ENCODE peak calls at places on chromosomes 5 and 9, in nine cellular contexts. H is brain microvascular endothelial cell; V is neural progenitor cell; G is fibroblast of mammary gland; A is uterus; Z is CD8-positive, alpha-beta T cell; P is IMR-90; F is HepG2; O is upper lobe of right lung. X is an unnamed sample.

GRCh38 chr5:176780951-176781350 is 29.4 kb upstream of the UNC5A start:
- DNase-seq in Z (no peak), F (peak), H (no peak), V (no peak), A (no peak), G (no peak), P (no peak), O (peak), X (no peak)

GRCh38 chr9:37611961-37612360 is 19.6 kb upstream of the TOMM5 start:
- DNase-seq in F (no peak), P (no peak), O (no peak), Z (no peak), G (no peak), A (no peak), V (no peak), H (no peak), X (no peak)

GRCh38 chr5:157924931-157925729 is 66.2 kb upstream of the CLINT1 start:
- DNase-seq in A (no peak), F (no peak), H (peak), Z (no peak), G (peak), O (no peak), V (no peak), P (no peak), X (no peak)

GRCh38 chr9:7536310-7536939 is 263.2 kb downstream of the DMAC1 start:
- DNase-seq in F (peak), O (no peak), G (peak), V (peak), P (peak), H (peak), Z (no peak), A (no peak), X (peak)

GRCh38 chr5:179497636-179498365 is 52.6 kb upstream of the RUFY1 start:
- DNase-seq in V (no peak), A (no peak), P (no peak), Z (no peak), O (no peak), F (no peak), G (no peak), H (no peak), X (no peak)

GRCh38 chr5:58459276-58459859 is 518 bp downstream of the PLK2 start:
- DNase-seq in F (peak), O (no peak), A (peak), G (no peak), Z (no peak), V (peak), P (peak), H (no peak), X (peak)

GRCh38 chr9:79362100-79363081 is 209.4 kb upstream of the TLE4 start:
- DNase-seq in Z (no peak), V (no peak), A (no peak), H (peak), F (no peak), O (no peak), G (no peak), P (peak), X (no peak)

GRCh38 chr5:104733063-104733719 is 1170.6 kb upstream of the NUDT12 start:
- DNase-seq in V (no peak), P (no peak), G (no peak), O (no peak), Z (no peak), F (no peak), H (no peak), A (no peak), X (no peak)

GRCh38 chr5:154393850-154394249 is 51.9 kb upstream of the SAP30L start:
- DNase-seq in Z (no peak), O (no peak), F (no peak), V (no peak), G (no peak), A (no peak), H (no peak), P (no peak), X (no peak)

GRCh38 chr9:18260527-18260926 is 213.4 kb upstream of the ADAMTSL1 start:
- DNase-seq in Z (no peak), V (no peak), P (no peak), H (no peak), O (no peak), A (peak), F (no peak), G (peak), X (no peak)

GRCh38 chr5:69527128-69527745 is 32.8 kb upstream of the GTF2H2C start:
- DNase-seq in F (no peak), G (no peak), Z (no peak), P (no peak), A (no peak), H (no peak), V (no peak), O (no peak), X (no peak)

GRCh38 chr9:127642047-127642740 is 30.1 kb downstream of the STXBP1 start:
- DNase-seq in V (no peak), G (no peak), P (no peak), F (no peak), O (peak), A (no peak), H (no peak), Z (no peak), X (no peak)
- H3K4me3 ChIP-seq in V (no peak), G (no peak), P (no peak), F (peak), O (peak), A (no peak), H (no peak), Z (no peak), X (no peak)

GRCh38 chr9:130732793-130733221 is 39.2 kb downstream of the EXOSC2 start:
- DNase-seq in H (no peak), V (no peak), F (no peak), A (no peak), Z (no peak), G (peak), O (no peak), P (no peak), X (no peak)

GRCh38 chr9:130729145-130729544 is 35.6 kb downstream of the EXOSC2 start:
- DNase-seq in O (no peak), Z (no peak), F (no peak), H (no peak), V (no peak), P (no peak), A (no peak), G (no peak), X (no peak)

GRCh38 chr9:130728721-130729120 is 35.1 kb downstream of the EXOSC2 start:
- DNase-seq in P (peak), A (no peak), O (no peak), G (peak), V (no peak), F (no peak), Z (no peak), H (no peak), X (no peak)

GRCh38 chr9:130731355-130731754 is 37.8 kb downstream of the EXOSC2 start:
- DNase-seq in G (no peak), P (no peak), Z (no peak), F (no peak), H (no peak), V (no peak), O (no peak), A (no peak), X (no peak)

GRCh38 chr9:130732131-130732530 is 38.6 kb downstream of the EXOSC2 start:
- DNase-seq in A (no peak), O (no peak), V (no peak), F (peak), P (peak), G (no peak), H (no peak), Z (no peak), X (no peak)
- TF ChIP-seq CTCF in A (no peak), O (peak), V (peak), F (peak), P (peak), G (peak), H (peak), Z (no peak), X (no peak)

DNA sequence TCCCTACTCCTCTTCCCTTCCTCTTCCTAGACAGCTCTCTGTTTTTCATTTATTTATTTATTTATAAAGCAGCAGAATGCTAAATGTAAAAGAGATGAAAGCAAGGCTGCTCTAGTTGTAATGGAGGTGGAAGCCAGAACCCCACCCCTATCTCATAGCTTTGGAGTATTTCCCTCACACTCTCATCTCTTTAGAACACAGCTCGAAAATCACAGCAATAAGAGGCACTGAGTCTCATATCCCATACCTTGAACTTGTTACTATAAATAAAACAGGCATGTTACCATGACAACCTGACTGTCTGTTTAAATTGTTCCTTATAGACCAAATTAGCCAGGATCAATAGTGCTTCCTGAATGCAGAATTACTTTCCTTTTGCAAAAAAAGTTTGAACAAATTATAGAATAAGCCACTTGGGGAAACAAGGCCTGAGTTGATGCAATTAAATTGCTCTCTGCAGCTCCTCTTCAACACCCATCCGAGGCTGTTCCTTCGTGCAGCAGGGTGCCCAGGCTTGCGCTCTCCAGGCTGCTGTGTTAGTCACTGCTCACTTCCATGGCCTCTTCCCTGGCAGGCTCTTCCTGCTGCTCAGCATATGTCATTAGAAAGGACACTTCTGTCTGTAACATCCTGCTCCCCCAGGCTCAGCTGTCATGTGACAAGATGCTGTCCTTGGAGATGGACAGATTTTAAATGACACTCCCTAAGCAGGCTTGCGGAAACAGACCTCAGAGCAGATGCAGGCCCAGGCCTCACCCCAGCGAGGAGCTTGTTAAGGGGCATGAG is 120.2 kb downstream of the CARTPT start:
- DNase-seq in P (no peak), H (no peak), A (no peak), O (no peak), Z (no peak), F (no peak), V (no peak), G (no peak), X (no peak)
- H3K4me3 ChIP-seq in P (no peak), H (no peak), A (no peak), O (no peak), Z (no peak), F (no peak), V (no peak), G (no peak), X (no peak)

GRCh38 chr9:76403352-76403751 is 9.1 kb upstream of the RFK start:
- DNase-seq in P (peak), O (no peak), G (peak), V (no peak), F (peak), Z (no peak), H (peak), A (no peak), X (peak)
- TF ChIP-seq CTCF in P (peak), O (peak), G (peak), V (peak), F (peak), Z (peak), H (peak), A (peak), X (peak)

GRCh38 chr5:36158144-36158543 is 6.2 kb downstream of the SKP2 start:
- DNase-seq in O (no peak), Z (no peak), F (no peak), H (no peak), V (no peak), G (no peak), A (no peak), P (peak), X (no peak)
- H3K4me3 ChIP-seq in O (no peak), Z (no peak), F (no peak), H (no peak), V (no peak), G (no peak), A (no peak), P (no peak), X (no peak)

GRCh38 chr9:121538221-121538620 is 38.6 kb upstream of the GGTA1 start:
- DNase-seq in O (no peak), H (no peak), A (no peak), V (peak), G (no peak), Z (no peak), P (no peak), F (peak), X (no peak)
- TF ChIP-seq CTCF in O (no peak), H (peak), A (no peak), V (peak), G (no peak), Z (no peak), P (no peak), F (peak), X (no peak)

DNA sequence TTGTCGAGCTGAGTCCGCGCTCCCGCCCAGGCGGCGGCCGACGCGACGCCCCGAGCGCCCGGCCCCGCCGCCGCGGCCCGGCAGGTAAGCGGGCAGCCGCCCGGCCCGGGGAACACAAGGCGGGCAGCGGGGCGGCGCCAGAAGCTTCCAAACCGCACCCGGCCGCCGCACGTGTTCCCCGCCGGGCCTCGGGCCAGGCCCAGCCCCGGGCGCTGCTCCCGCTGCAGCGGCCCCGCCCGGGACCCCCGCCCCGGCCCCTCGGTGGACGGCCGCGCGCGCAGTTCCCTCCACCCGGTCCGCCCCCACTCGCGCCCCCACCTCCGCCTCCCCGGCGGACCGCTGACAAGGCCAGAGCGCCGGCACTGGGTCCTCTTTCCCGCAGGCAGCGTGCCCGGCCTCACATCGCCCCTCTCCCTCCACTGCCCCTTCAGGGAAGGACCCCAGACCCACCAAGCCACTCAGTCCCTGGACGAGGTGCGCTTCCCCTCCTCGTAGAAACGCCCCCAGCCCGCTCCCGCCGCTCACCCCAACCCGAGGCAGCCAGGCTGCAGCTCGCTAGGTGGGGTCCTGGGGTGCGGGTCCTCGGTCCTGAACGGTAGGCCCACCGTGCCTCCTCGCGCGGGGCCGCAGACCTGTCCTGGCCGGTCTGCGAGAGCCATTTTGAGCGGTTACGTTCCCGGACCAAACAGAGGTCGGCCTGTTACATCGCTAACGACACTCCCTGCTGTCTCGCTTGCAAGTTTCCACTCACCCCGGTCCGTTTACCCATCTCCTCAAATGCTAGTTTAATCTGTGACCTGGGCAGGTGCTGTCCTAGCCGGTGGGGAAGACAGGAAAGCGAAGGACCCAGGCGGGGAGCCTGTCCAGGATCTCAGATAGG is 475 bp downstream of the WDR5 start:
- DNase-seq in H (no peak), V (peak), Z (no peak), F (no peak), A (peak), P (peak), G (peak), O (peak), X (peak)
- H3K4me3 ChIP-seq in H (peak), V (peak), Z (peak), F (peak), A (peak), P (peak), G (peak), O (peak), X (peak)

DNA sequence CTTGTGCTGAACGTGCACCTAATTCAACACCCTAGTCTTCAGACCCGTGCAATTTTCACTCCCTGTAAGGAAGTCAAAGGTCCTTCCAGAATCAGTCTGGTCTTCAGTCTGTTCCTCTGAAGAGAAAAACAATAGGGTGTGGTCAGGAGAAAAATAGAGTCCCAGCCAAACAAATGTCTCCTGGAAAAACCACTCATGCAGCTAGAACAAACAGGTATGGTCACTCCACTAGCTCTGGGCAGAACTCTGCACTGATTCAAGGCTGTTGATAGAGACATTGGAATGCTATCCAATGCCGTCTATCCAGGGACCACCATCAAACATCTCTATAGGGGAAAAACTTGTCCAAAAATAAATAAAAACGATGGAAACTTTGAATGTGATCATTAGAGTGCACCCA is 81.8 kb upstream of the MAP3K1 start:
- DNase-seq in Z (no peak), A (no peak), G (no peak), P (no peak), O (no peak), F (no peak), V (no peak), H (no peak), X (no peak)
- TF ChIP-seq CTCF in Z (no peak), A (no peak), G (no peak), P (no peak), O (no peak), F (no peak), V (no peak), H (no peak), X (no peak)

GRCh38 chr5:172791291-172791690 is 20.3 kb upstream of the DUSP1 start:
- DNase-seq in H (no peak), A (no peak), P (no peak), O (no peak), G (no peak), V (no peak), Z (no peak), F (no peak), X (no peak)
- H3K4me3 ChIP-seq in H (no peak), A (no peak), P (no peak), O (no peak), G (no peak), V (no peak), Z (no peak), F (no peak), X (no peak)

GRCh38 chr9:91771027-91771426 is 179.0 kb downstream of the ROR2 start:
- DNase-seq in V (peak), O (no peak), P (peak), H (peak), Z (no peak), G (peak), A (peak), F (no peak), X (no peak)
- TF ChIP-seq CTCF in V (peak), O (peak), P (peak), H (peak), Z (no peak), G (peak), A (peak), F (no peak), X (no peak)